ENCODE peak calls at places on chromosomes 7 and 10, in six cellular contexts. One of them, this sample, is unnamed.

GRCh38 chr10:114492351-114493037 is 88.2 kb upstream of the AFAP1L2 start:
- DNase-seq in ascending aorta: no peak
- DNase-seq in hepatocyte: no peak
- DNase-seq in dorsolateral prefrontal cortex: no peak
- DNase-seq in psoas muscle: no peak
- DNase-seq in BE2C: no peak
- DNase-seq in this sample: no peak

GRCh38 chr10:124020871-124021823 is 72.3 kb downstream of the CHST15 start:
- DNase-seq in psoas muscle: no peak
- DNase-seq in BE2C: no peak
- DNase-seq in dorsolateral prefrontal cortex: no peak
- DNase-seq in hepatocyte: no peak
- DNase-seq in ascending aorta: no peak
- DNase-seq in this sample: no peak

GRCh38 chr7:123537026-123537642 is 2.7 kb upstream of the IQUB start:
- DNase-seq in BE2C: no peak
- DNase-seq in ascending aorta: no peak
- DNase-seq in dorsolateral prefrontal cortex: no peak
- DNase-seq in hepatocyte: peak
- DNase-seq in psoas muscle: no peak
- DNase-seq in this sample: peak

GRCh38 chr10:123715546-123715945 is 49.4 kb downstream of the GPR26 start:
- DNase-seq in dorsolateral prefrontal cortex: no peak
- DNase-seq in hepatocyte: no peak
- DNase-seq in ascending aorta: no peak
- DNase-seq in psoas muscle: no peak
- DNase-seq in BE2C: no peak
- DNase-seq in this sample: no peak

GRCh38 chr10:123633106-123633505 is 33.0 kb upstream of the GPR26 start:
- DNase-seq in psoas muscle: no peak
- DNase-seq in BE2C: no peak
- DNase-seq in ascending aorta: no peak
- DNase-seq in hepatocyte: no peak
- DNase-seq in dorsolateral prefrontal cortex: no peak
- DNase-seq in this sample: no peak

GRCh38 chr7:27190284-27190748 is 5.3 kb upstream of the HOXA11 start:
- DNase-seq in psoas muscle: no peak
- DNase-seq in dorsolateral prefrontal cortex: no peak
- DNase-seq in ascending aorta: peak
- DNase-seq in hepatocyte: no peak
- DNase-seq in BE2C: no peak
- DNase-seq in this sample: peak

GRCh38 chr10:18500576-18500975 is 150.8 kb downstream of the NSUN6 start:
- DNase-seq in ascending aorta: no peak
- DNase-seq in BE2C: no peak
- DNase-seq in hepatocyte: no peak
- DNase-seq in psoas muscle: no peak
- DNase-seq in dorsolateral prefrontal cortex: no peak
- DNase-seq in this sample: no peak

GRCh38 chr7:23196306-23196705 is 14.5 kb downstream of the NUP42 start:
- DNase-seq in hepatocyte: no peak
- DNase-seq in psoas muscle: no peak
- DNase-seq in ascending aorta: no peak
- DNase-seq in BE2C: no peak
- DNase-seq in dorsolateral prefrontal cortex: no peak
- DNase-seq in this sample: no peak

GRCh38 chr10:114115661-114116060 is 58.3 kb downstream of the CCDC186 start:
- DNase-seq in ascending aorta: no peak
- DNase-seq in dorsolateral prefrontal cortex: no peak
- DNase-seq in psoas muscle: no peak
- DNase-seq in BE2C: no peak
- DNase-seq in hepatocyte: no peak
- DNase-seq in this sample: no peak

GRCh38 chr10:58517071-58517470 is 4.4 kb downstream of the BICC1 start:
- DNase-seq in BE2C: no peak
- DNase-seq in dorsolateral prefrontal cortex: no peak
- DNase-seq in ascending aorta: no peak
- DNase-seq in hepatocyte: no peak
- DNase-seq in psoas muscle: no peak
- DNase-seq in this sample: no peak

GRCh38 chr10:58514102-58514472 is 1.4 kb downstream of the BICC1 start:
- DNase-seq in BE2C: no peak
- DNase-seq in psoas muscle: no peak
- DNase-seq in hepatocyte: no peak
- DNase-seq in dorsolateral prefrontal cortex: no peak
- DNase-seq in ascending aorta: no peak
- DNase-seq in this sample: no peak

GRCh38 chr10:58517481-58518355 is 5.0 kb downstream of the BICC1 start:
- DNase-seq in dorsolateral prefrontal cortex: no peak
- DNase-seq in ascending aorta: no peak
- DNase-seq in BE2C: no peak
- DNase-seq in psoas muscle: no peak
- DNase-seq in hepatocyte: no peak
- DNase-seq in this sample: no peak

GRCh38 chr10:58515296-58515956 is 2.8 kb downstream of the BICC1 start:
- DNase-seq in psoas muscle: no peak
- DNase-seq in BE2C: no peak
- DNase-seq in ascending aorta: no peak
- DNase-seq in dorsolateral prefrontal cortex: no peak
- DNase-seq in hepatocyte: no peak
- DNase-seq in this sample: no peak

DNA sequence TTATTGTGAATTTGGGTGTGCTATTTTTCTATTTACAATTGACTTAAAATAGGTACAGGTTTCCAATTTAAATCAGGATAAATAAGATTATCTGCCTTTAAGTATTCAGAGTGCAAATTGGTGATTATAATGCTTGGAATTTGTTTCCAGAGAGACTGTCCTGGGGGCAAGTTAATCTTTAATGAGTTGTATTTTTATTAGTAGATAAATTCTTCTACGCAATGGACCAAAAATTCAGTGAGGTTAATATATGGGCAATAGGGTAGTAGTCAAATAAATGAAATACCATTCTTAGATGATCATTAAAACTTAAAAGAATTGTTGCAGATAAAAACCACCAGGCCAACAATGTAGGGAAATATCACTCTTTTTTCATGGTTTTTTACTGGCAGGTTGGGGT is 3.4 kb downstream of the BICC1 start:
- DNase-seq in hepatocyte: no peak
- DNase-seq in dorsolateral prefrontal cortex: no peak
- DNase-seq in ascending aorta: no peak
- DNase-seq in BE2C: no peak
- DNase-seq in psoas muscle: no peak
- DNase-seq in this sample: no peak
- H3K4me3 ChIP-seq in hepatocyte: no peak
- H3K4me3 ChIP-seq in dorsolateral prefrontal cortex: no peak
- H3K4me3 ChIP-seq in ascending aorta: no peak
- H3K4me3 ChIP-seq in BE2C: no peak
- H3K4me3 ChIP-seq in psoas muscle: peak
- H3K4me3 ChIP-seq in this sample: peak

DNA sequence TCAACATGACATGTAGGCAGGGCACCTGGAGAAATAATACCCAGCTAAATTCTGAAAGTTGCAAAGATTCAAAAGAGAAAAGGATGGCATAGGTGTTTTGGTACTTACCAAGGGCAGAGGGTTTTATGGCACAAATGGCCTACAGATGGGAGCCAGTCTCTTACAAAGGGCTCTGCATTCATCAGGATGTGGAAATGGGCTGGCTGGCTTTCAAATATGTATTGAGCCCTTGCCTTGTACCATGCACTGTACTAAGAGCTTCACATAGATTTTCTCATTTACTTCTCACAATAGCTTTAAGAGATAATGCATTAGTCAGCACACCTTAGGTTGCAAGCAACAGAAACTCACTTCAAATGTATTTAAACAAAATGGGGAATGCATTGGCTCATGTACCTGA is 327.1 kb downstream of the BICC1 start:
- DNase-seq in ascending aorta: no peak
- DNase-seq in psoas muscle: no peak
- DNase-seq in dorsolateral prefrontal cortex: no peak
- DNase-seq in hepatocyte: no peak
- DNase-seq in BE2C: no peak
- DNase-seq in this sample: peak
- TF ChIP-seq CTCF in ascending aorta: no peak
- TF ChIP-seq CTCF in psoas muscle: no peak
- TF ChIP-seq CTCF in dorsolateral prefrontal cortex: no peak
- TF ChIP-seq CTCF in hepatocyte: no peak
- TF ChIP-seq CTCF in BE2C: no peak
- TF ChIP-seq CTCF in this sample: no peak

GRCh38 chr10:59536151-59536550 is 173.5 kb downstream of the SLC16A9 start:
- DNase-seq in psoas muscle: no peak
- DNase-seq in ascending aorta: no peak
- DNase-seq in dorsolateral prefrontal cortex: no peak
- DNase-seq in hepatocyte: peak
- DNase-seq in BE2C: no peak
- DNase-seq in this sample: peak
- H3K4me3 ChIP-seq in psoas muscle: no peak
- H3K4me3 ChIP-seq in ascending aorta: no peak
- H3K4me3 ChIP-seq in dorsolateral prefrontal cortex: no peak
- H3K4me3 ChIP-seq in hepatocyte: no peak
- H3K4me3 ChIP-seq in BE2C: no peak
- H3K4me3 ChIP-seq in this sample: no peak

DNA sequence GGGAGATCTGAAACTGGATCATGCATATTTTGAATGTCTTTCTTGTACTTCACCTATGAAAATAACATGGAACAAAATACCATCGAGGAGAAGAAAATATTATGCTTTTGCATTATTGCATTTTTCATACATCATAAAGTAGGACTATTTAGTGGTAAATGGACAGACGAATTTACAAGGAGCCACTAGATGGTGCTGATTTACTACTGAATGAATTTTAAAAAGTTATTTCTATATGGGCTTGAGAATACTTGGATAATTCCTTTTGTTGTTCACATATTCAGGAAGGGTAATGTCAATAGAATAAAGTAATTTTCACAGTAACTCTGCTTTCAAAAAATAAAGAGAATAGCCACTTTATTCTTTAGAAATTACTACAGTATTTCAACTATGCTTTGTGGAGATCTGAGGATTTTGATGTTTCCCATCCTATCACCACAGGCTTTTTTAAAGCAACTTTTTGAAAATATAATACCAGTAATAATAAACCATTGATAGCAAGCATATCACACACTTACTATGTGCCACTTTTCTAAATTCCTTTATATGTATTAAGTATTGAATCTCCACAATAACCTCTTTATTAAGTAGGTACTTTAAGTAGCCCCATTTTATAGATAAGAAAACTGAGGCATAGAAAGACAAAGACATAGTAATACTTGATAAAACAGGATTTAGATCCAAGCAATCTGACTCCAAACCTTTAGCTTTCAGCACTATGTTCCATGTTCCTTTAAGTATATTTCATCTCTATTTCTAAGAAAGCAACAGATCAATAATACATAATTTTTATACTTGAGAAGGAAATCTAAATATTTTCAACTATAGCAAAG is 38.6 kb downstream of the NEBL start:
- DNase-seq in BE2C: no peak
- DNase-seq in dorsolateral prefrontal cortex: no peak
- DNase-seq in psoas muscle: no peak
- DNase-seq in ascending aorta: no peak
- DNase-seq in hepatocyte: peak
- DNase-seq in this sample: peak
- TF ChIP-seq CTCF in BE2C: peak
- TF ChIP-seq CTCF in dorsolateral prefrontal cortex: peak
- TF ChIP-seq CTCF in psoas muscle: peak
- TF ChIP-seq CTCF in ascending aorta: peak
- TF ChIP-seq CTCF in hepatocyte: peak
- TF ChIP-seq CTCF in this sample: no peak

GRCh38 chr10:67666416-67667043 is 29.5 kb downstream of the CTNNA3 start:
- DNase-seq in ascending aorta: no peak
- DNase-seq in psoas muscle: no peak
- DNase-seq in hepatocyte: peak
- DNase-seq in BE2C: no peak
- DNase-seq in dorsolateral prefrontal cortex: no peak
- DNase-seq in this sample: peak

GRCh38 chr10:67662415-67662814 is 33.6 kb downstream of the CTNNA3 start:
- DNase-seq in dorsolateral prefrontal cortex: no peak
- DNase-seq in BE2C: no peak
- DNase-seq in hepatocyte: no peak
- DNase-seq in ascending aorta: no peak
- DNase-seq in psoas muscle: no peak
- DNase-seq in this sample: no peak

GRCh38 chr10:67664936-67665335 is 31.1 kb downstream of the CTNNA3 start:
- DNase-seq in BE2C: no peak
- DNase-seq in psoas muscle: no peak
- DNase-seq in dorsolateral prefrontal cortex: no peak
- DNase-seq in ascending aorta: no peak
- DNase-seq in hepatocyte: no peak
- DNase-seq in this sample: no peak

GRCh38 chr10:67665491-67665890 is 30.5 kb downstream of the CTNNA3 start:
- DNase-seq in BE2C: peak
- DNase-seq in hepatocyte: peak
- DNase-seq in dorsolateral prefrontal cortex: peak
- DNase-seq in psoas muscle: peak
- DNase-seq in ascending aorta: no peak
- DNase-seq in this sample: no peak

GRCh38 chr10:67663449-67664087 is 32.4 kb downstream of the CTNNA3 start:
- DNase-seq in dorsolateral prefrontal cortex: peak
- DNase-seq in psoas muscle: peak
- DNase-seq in hepatocyte: no peak
- DNase-seq in ascending aorta: no peak
- DNase-seq in BE2C: no peak
- DNase-seq in this sample: no peak
- H3K4me3 ChIP-seq in dorsolateral prefrontal cortex: peak
- H3K4me3 ChIP-seq in psoas muscle: peak
- H3K4me3 ChIP-seq in hepatocyte: no peak
- H3K4me3 ChIP-seq in ascending aorta: no peak
- H3K4me3 ChIP-seq in BE2C: no peak
- H3K4me3 ChIP-seq in this sample: no peak

GRCh38 chr7:158391541-158391940 is 196.1 kb downstream of the PTPRN2 start:
- DNase-seq in ascending aorta: no peak
- DNase-seq in psoas muscle: no peak
- DNase-seq in dorsolateral prefrontal cortex: no peak
- DNase-seq in BE2C: no peak
- DNase-seq in hepatocyte: no peak
- DNase-seq in this sample: no peak
- TF ChIP-seq CTCF in ascending aorta: no peak
- TF ChIP-seq CTCF in psoas muscle: no peak
- TF ChIP-seq CTCF in dorsolateral prefrontal cortex: no peak
- TF ChIP-seq CTCF in BE2C: no peak
- TF ChIP-seq CTCF in hepatocyte: no peak
- TF ChIP-seq CTCF in this sample: no peak

This sample was measured in foreskin fibroblast.